ENCODE peak calls at places on chromosomes 6 and 20, in five cellular contexts. One of them, this sample, is unnamed.

GRCh38 chr20:63273635-63274380 is 1.2 kb downstream of the ARFGAP1 start:
- DNase-seq in right atrium auricular region: no peak
- DNase-seq in cardiac fibroblast: peak; percentile 79
- DNase-seq in neural crest cell: no peak
- DNase-seq in sigmoid colon: no peak
- DNase-seq in this sample: no peak

GRCh38 chr6:43391448-43392031 is 22.1 kb upstream of the ZNF318 start:
- DNase-seq in right atrium auricular region: no peak
- DNase-seq in cardiac fibroblast: no peak
- DNase-seq in neural crest cell: no peak
- DNase-seq in sigmoid colon: no peak
- DNase-seq in this sample: no peak

GRCh38 chr6:119881416-119881815 is 531.9 kb upstream of the MAN1A1 start:
- DNase-seq in right atrium auricular region: no peak
- DNase-seq in cardiac fibroblast: peak; percentile 33
- DNase-seq in neural crest cell: no peak
- DNase-seq in sigmoid colon: no peak
- DNase-seq in this sample: no peak

GRCh38 chr6:152957796-152958195 is 25.0 kb downstream of the FBXO5 start:
- DNase-seq in right atrium auricular region: no peak
- DNase-seq in cardiac fibroblast: peak; percentile 57
- DNase-seq in neural crest cell: no peak
- DNase-seq in sigmoid colon: no peak
- DNase-seq in this sample: no peak

GRCh38 chr6:52522655-52523054 is 54.2 kb downstream of the TRAM2 start:
- DNase-seq in right atrium auricular region: no peak
- DNase-seq in cardiac fibroblast: peak; percentile 75
- DNase-seq in neural crest cell: no peak
- DNase-seq in sigmoid colon: no peak
- DNase-seq in this sample: no peak

GRCh38 chr6:109048176-109048575 is 46.5 kb downstream of the SESN1 start:
- DNase-seq in right atrium auricular region: no peak
- DNase-seq in cardiac fibroblast: no peak
- DNase-seq in neural crest cell: no peak
- DNase-seq in sigmoid colon: no peak
- DNase-seq in this sample: no peak

GRCh38 chr6:130927305-130927704 is 100.1 kb downstream of the SMLR1 start:
- DNase-seq in right atrium auricular region: no peak
- DNase-seq in cardiac fibroblast: no peak
- DNase-seq in neural crest cell: no peak
- DNase-seq in sigmoid colon: no peak
- DNase-seq in this sample: no peak

GRCh38 chr6:408599-409102 is 17.1 kb downstream of the IRF4 start:
- DNase-seq in right atrium auricular region: peak; percentile 74
- DNase-seq in cardiac fibroblast: peak; percentile 56
- DNase-seq in neural crest cell: peak; percentile 49
- DNase-seq in sigmoid colon: no peak
- DNase-seq in this sample: peak; percentile 55

GRCh38 chr6:157273756-157274088 is 49.6 kb downstream of the TMEM242 start:
- DNase-seq in right atrium auricular region: no peak
- DNase-seq in cardiac fibroblast: no peak
- DNase-seq in neural crest cell: peak; percentile 28
- DNase-seq in sigmoid colon: no peak
- DNase-seq in this sample: peak; percentile 45

GRCh38 chr6:148697895-148698440 is 48.9 kb upstream of the UST start:
- DNase-seq in right atrium auricular region: no peak
- DNase-seq in cardiac fibroblast: no peak
- DNase-seq in neural crest cell: no peak
- DNase-seq in sigmoid colon: no peak
- DNase-seq in this sample: no peak

GRCh38 chr20:4156411-4156810 is 141.1 kb upstream of the RNF24 start:
- DNase-seq in right atrium auricular region: no peak
- DNase-seq in cardiac fibroblast: no peak
- DNase-seq in neural crest cell: no peak
- DNase-seq in sigmoid colon: no peak
- DNase-seq in this sample: no peak

GRCh38 chr20:49586967-49587587 is 19.1 kb upstream of the PTGIS start:
- DNase-seq in right atrium auricular region: no peak
- DNase-seq in cardiac fibroblast: peak; percentile 37
- DNase-seq in neural crest cell: no peak
- DNase-seq in sigmoid colon: no peak
- DNase-seq in this sample: no peak

GRCh38 chr6:145656128-145656527 is 79.2 kb downstream of the EPM2A start:
- DNase-seq in right atrium auricular region: no peak
- DNase-seq in cardiac fibroblast: peak; percentile 34
- DNase-seq in neural crest cell: no peak
- DNase-seq in sigmoid colon: no peak
- DNase-seq in this sample: no peak

GRCh38 chr20:38127920-38128528 is 37.0 kb downstream of the TGM2 start:
- DNase-seq in right atrium auricular region: no peak
- DNase-seq in cardiac fibroblast: no peak
- DNase-seq in neural crest cell: no peak
- DNase-seq in sigmoid colon: peak; percentile 27
- DNase-seq in this sample: no peak

GRCh38 chr20:38123021-38123587 is 42.0 kb downstream of the TGM2 start:
- DNase-seq in right atrium auricular region: peak; percentile 57
- DNase-seq in cardiac fibroblast: peak; percentile 54
- DNase-seq in neural crest cell: no peak
- DNase-seq in sigmoid colon: peak; percentile 44
- DNase-seq in this sample: no peak

GRCh38 chr20:38126146-38126912 is 38.7 kb downstream of the TGM2 start:
- DNase-seq in right atrium auricular region: peak; percentile 59
- DNase-seq in cardiac fibroblast: peak; percentile 31
- DNase-seq in neural crest cell: no peak
- DNase-seq in sigmoid colon: peak; percentile 64
- DNase-seq in this sample: no peak

GRCh38 chr20:38127011-38127621 is 38.0 kb downstream of the TGM2 start:
- DNase-seq in right atrium auricular region: no peak
- DNase-seq in cardiac fibroblast: peak; percentile 63
- DNase-seq in neural crest cell: no peak
- DNase-seq in sigmoid colon: peak; percentile 73
- DNase-seq in this sample: no peak

GRCh38 chr20:38125157-38126056 is 39.7 kb downstream of the TGM2 start:
- DNase-seq in right atrium auricular region: peak; percentile 79
- DNase-seq in cardiac fibroblast: peak; percentile 84
- DNase-seq in neural crest cell: no peak
- DNase-seq in sigmoid colon: peak; percentile 79
- DNase-seq in this sample: no peak
- TF ChIP-seq CTCF in right atrium auricular region: no peak
- TF ChIP-seq CTCF in cardiac fibroblast: peak; percentile 16
- TF ChIP-seq CTCF in neural crest cell: no peak
- TF ChIP-seq CTCF in sigmoid colon: no peak
- TF ChIP-seq CTCF in this sample: no peak

GRCh38 chr6:38805682-38806081 is 90.6 kb downstream of the DNAH8 start:
- DNase-seq in right atrium auricular region: no peak
- DNase-seq in cardiac fibroblast: no peak
- DNase-seq in neural crest cell: no peak
- DNase-seq in sigmoid colon: no peak
- DNase-seq in this sample: no peak

GRCh38 chr6:38808039-38808438 is 92.9 kb downstream of the DNAH8 start:
- DNase-seq in right atrium auricular region: no peak
- DNase-seq in cardiac fibroblast: no peak
- DNase-seq in neural crest cell: no peak
- DNase-seq in sigmoid colon: no peak
- DNase-seq in this sample: no peak

GRCh38 chr6:38805127-38805655 is 90.1 kb downstream of the DNAH8 start:
- DNase-seq in right atrium auricular region: no peak
- DNase-seq in cardiac fibroblast: no peak
- DNase-seq in neural crest cell: no peak
- DNase-seq in sigmoid colon: no peak
- DNase-seq in this sample: no peak

GRCh38 chr6:38806833-38807232 is 91.7 kb downstream of the DNAH8 start:
- DNase-seq in right atrium auricular region: no peak
- DNase-seq in cardiac fibroblast: no peak
- DNase-seq in neural crest cell: no peak
- DNase-seq in sigmoid colon: no peak
- DNase-seq in this sample: no peak

DNA sequence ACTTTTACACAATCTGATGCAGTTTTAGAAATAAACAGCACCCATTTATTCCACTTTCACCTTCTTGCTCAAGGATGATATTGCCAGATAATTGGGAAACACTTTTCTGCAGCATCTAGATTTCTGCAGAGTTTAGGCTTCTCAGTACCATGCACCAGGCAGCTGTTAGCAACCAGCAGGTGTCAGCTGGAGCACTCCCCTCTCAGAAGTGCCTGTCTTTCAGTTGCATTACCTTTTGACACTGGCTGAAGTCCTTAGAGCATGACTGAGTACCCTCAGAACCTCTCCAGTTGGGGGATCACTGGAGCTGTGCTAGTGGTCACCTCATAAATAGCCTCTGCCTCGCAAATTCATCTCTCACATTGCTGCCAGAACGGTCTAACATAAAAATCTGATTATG is 91.2 kb downstream of the DNAH8 start:
- DNase-seq in right atrium auricular region: no peak
- DNase-seq in cardiac fibroblast: no peak
- DNase-seq in neural crest cell: no peak
- DNase-seq in sigmoid colon: no peak
- DNase-seq in this sample: no peak
- TF ChIP-seq CTCF in right atrium auricular region: no peak
- TF ChIP-seq CTCF in cardiac fibroblast: no peak
- TF ChIP-seq CTCF in neural crest cell: no peak
- TF ChIP-seq CTCF in sigmoid colon: no peak
- TF ChIP-seq CTCF in this sample: no peak

GRCh38 chr6:137869781-137870180 is 2.7 kb downstream of the TNFAIP3 start:
- DNase-seq in right atrium auricular region: no peak
- DNase-seq in cardiac fibroblast: no peak
- DNase-seq in neural crest cell: no peak
- DNase-seq in sigmoid colon: no peak
- DNase-seq in this sample: no peak

GRCh38 chr6:137870744-137871247 is 3.7 kb downstream of the TNFAIP3 start:
- DNase-seq in right atrium auricular region: no peak
- DNase-seq in cardiac fibroblast: peak; percentile 61
- DNase-seq in neural crest cell: no peak
- DNase-seq in sigmoid colon: no peak
- DNase-seq in this sample: no peak

GRCh38 chr6:137870286-137870685 is 3.2 kb downstream of the TNFAIP3 start:
- DNase-seq in right atrium auricular region: no peak
- DNase-seq in cardiac fibroblast: no peak
- DNase-seq in neural crest cell: no peak
- DNase-seq in sigmoid colon: no peak
- DNase-seq in this sample: no peak

GRCh38 chr6:137867685-137868509 is 838 bp downstream of the TNFAIP3 start:
- DNase-seq in right atrium auricular region: no peak
- DNase-seq in cardiac fibroblast: peak; percentile 55
- DNase-seq in neural crest cell: peak; percentile 10
- DNase-seq in sigmoid colon: peak; percentile 77
- DNase-seq in this sample: peak; percentile 38

DNA sequence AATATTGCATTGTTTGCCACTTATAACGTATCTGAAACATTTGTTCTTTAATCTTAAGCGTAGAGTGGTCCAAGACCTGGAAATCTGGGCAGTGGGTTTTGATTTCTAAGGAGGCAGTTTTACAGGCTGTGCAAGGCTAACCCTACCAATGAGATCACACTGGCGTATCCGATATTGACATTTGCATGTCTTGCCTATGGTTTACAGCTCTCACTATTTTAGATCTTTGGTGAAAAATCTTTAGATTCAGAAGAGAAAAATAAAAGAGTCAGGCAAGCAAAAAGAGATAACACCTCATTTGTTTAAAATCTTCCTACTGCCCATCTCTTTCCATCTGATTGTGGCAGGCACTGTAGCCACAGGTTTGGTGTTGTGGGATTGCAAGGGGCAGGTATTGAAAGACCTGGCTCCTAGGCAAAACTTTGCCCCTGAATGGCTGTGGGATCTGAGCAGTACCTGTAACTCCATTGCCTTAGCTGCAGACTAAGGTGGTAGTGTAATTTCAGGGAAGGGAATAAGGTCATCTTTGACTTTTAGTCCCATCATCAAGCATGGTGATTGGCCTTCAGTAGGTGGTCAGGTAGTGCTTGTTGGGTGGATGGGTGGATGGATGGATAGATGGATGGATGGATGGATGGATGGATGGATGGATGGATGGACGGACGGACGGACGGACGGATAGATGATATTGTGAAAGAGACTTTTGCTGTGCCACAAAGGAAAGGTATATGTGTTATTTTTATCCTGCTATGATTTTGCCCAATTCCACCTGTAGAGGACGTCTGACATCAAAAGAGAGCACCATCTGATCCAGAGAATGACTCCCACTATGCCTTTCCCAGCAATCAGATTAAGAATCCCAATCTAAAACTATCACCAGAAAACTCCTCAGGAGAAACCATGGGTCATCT is 1.9 kb downstream of the TNFAIP3 start:
- DNase-seq in right atrium auricular region: no peak
- DNase-seq in cardiac fibroblast: peak; percentile 47
- DNase-seq in neural crest cell: no peak
- DNase-seq in sigmoid colon: no peak
- DNase-seq in this sample: no peak
- TF ChIP-seq CTCF in right atrium auricular region: no peak
- TF ChIP-seq CTCF in cardiac fibroblast: peak; percentile 37
- TF ChIP-seq CTCF in neural crest cell: no peak
- TF ChIP-seq CTCF in sigmoid colon: no peak
- TF ChIP-seq CTCF in this sample: no peak

DNA sequence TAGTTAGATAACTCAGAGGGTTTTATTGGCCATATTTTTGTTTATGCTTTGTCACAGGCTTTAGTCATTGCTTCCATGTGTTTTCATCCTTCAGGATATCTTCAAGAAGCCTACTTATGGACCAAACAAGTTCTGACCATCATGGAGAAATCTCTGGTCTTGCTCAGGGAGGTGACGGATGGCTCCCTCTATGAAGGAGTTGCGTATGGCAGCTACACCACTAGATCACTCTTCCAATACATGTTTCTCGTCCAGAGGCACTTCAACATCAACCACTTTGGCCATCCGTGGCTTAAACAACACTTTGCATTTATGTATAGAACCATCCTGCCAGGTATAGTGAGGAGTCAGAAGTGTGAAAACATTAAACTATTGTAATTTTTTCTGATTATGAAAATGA is 30.3 kb upstream of the CALHM6 start:
- DNase-seq in right atrium auricular region: no peak
- DNase-seq in cardiac fibroblast: no peak
- DNase-seq in neural crest cell: no peak
- DNase-seq in sigmoid colon: no peak
- DNase-seq in this sample: no peak
- TF ChIP-seq CTCF in right atrium auricular region: no peak
- TF ChIP-seq CTCF in cardiac fibroblast: no peak
- TF ChIP-seq CTCF in neural crest cell: no peak
- TF ChIP-seq CTCF in sigmoid colon: no peak
- TF ChIP-seq CTCF in this sample: no peak

GRCh38 chr6:164214066-164214465 is 799.5 kb downstream of the QKI start:
- DNase-seq in right atrium auricular region: no peak
- DNase-seq in cardiac fibroblast: no peak
- DNase-seq in neural crest cell: no peak
- DNase-seq in sigmoid colon: no peak
- DNase-seq in this sample: no peak

GRCh38 chr6:164216839-164217238 is 802.3 kb downstream of the QKI start:
- DNase-seq in right atrium auricular region: no peak
- DNase-seq in cardiac fibroblast: no peak
- DNase-seq in neural crest cell: no peak
- DNase-seq in sigmoid colon: no peak
- DNase-seq in this sample: no peak

GRCh38 chr6:164216368-164216767 is 801.9 kb downstream of the QKI start:
- DNase-seq in right atrium auricular region: no peak
- DNase-seq in cardiac fibroblast: no peak
- DNase-seq in neural crest cell: no peak
- DNase-seq in sigmoid colon: no peak
- DNase-seq in this sample: no peak
- TF ChIP-seq CTCF in right atrium auricular region: no peak
- TF ChIP-seq CTCF in cardiac fibroblast: no peak
- TF ChIP-seq CTCF in neural crest cell: no peak
- TF ChIP-seq CTCF in sigmoid colon: no peak
- TF ChIP-seq CTCF in this sample: no peak

GRCh38 chr6:31689249-31690110 is 8.6 kb upstream of the LY6G5C start:
- DNase-seq in right atrium auricular region: no peak
- DNase-seq in cardiac fibroblast: no peak
- DNase-seq in neural crest cell: no peak
- DNase-seq in sigmoid colon: no peak
- DNase-seq in this sample: peak; percentile 20
- TF ChIP-seq CTCF in right atrium auricular region: no peak
- TF ChIP-seq CTCF in cardiac fibroblast: peak; percentile 56
- TF ChIP-seq CTCF in neural crest cell: peak; percentile 41
- TF ChIP-seq CTCF in sigmoid colon: no peak
- TF ChIP-seq CTCF in this sample: no peak

This sample was measured in endothelial cell.